ENCODE peak calls at places on chromosomes 2 and 18, in four cellular contexts. A is NCI-H1694 treated with DMSO at 0.1 percent for 48 hours, F is foreskin melanocyte, M is amniotic stem cell. L is an unnamed sample.

GRCh38 chr18:13710460-13710859 is 15.9 kb downstream of the FAM210A start:
- DNase-seq in A (no peak), F (peak), M (no peak), L (no peak)

GRCh38 chr2:220513573-220514288 is 886.3 kb downstream of the SLC4A3 start:
- DNase-seq in A (no peak), F (no peak), M (no peak), L (no peak)

GRCh38 chr18:11994708-11995444 is 13.6 kb downstream of the IMPA2 start:
- DNase-seq in A (no peak), F (no peak), M (no peak), L (peak)

GRCh38 chr2:68695971-68696370 is 38.6 kb upstream of the ARHGAP25 start:
- DNase-seq in A (no peak), F (peak), M (no peak), L (no peak)

GRCh38 chr2:47890711-47891368 is 15.5 kb downstream of the FBXO11 start:
- DNase-seq in A (no peak), F (no peak), M (no peak), L (no peak)

GRCh38 chr2:184157141-184157540 is 441.2 kb upstream of the ZNF804A start:
- DNase-seq in A (no peak), F (no peak), M (no peak), L (no peak)

GRCh38 chr18:74611791-74612190 is 14.1 kb downstream of the ZNF407 start:
- DNase-seq in A (no peak), F (peak), M (no peak), L (no peak)

GRCh38 chr2:172726172-172726735 is 9.4 kb upstream of the RAPGEF4 start:
- DNase-seq in A (no peak), F (no peak), M (no peak), L (no peak)

GRCh38 chr2:101047075-101047766 is 45.1 kb downstream of the RPL31 start:
- DNase-seq in A (no peak), F (no peak), M (no peak), L (no peak)

GRCh38 chr2:46836295-46837111 is 79.1 kb downstream of the MCFD2 start:
- DNase-seq in A (no peak), F (no peak), M (no peak), L (no peak)

GRCh38 chr18:9016819-9017169 is 85.7 kb upstream of the NDUFV2 start:
- DNase-seq in A (no peak), F (no peak), M (no peak), L (no peak)

GRCh38 chr2:222907790-222908431 is 47.1 kb downstream of the ACSL3 start:
- DNase-seq in A (no peak), F (no peak), M (no peak), L (no peak)

GRCh38 chr2:233010569-233011267 is 2.3 kb downstream of the NGEF start:
- DNase-seq in A (no peak), F (no peak), M (no peak), L (no peak)

GRCh38 chr18:51149605-51150429 is 47.7 kb downstream of the MEX3C start:
- DNase-seq in A (no peak), F (no peak), M (no peak), L (peak)

GRCh38 chr2:179434357-179434756 is 169.7 kb upstream of the SESTD1 start:
- DNase-seq in A (no peak), F (no peak), M (no peak), L (no peak)

GRCh38 chr2:12284487-12284886 is 432.2 kb upstream of the TRIB2 start:
- DNase-seq in A (no peak), F (no peak), M (no peak), L (no peak)

GRCh38 chr18:74929110-74929509 is 279.8 kb downstream of the PTGR3 start:
- DNase-seq in A (no peak), F (no peak), M (no peak), L (no peak)

GRCh38 chr2:204335642-204336041 is 209.6 kb upstream of the PARD3B start:
- DNase-seq in A (no peak), F (no peak), M (no peak), L (peak)

GRCh38 chr18:33316146-33316587 is 124.4 kb downstream of the CCDC178 start:
- DNase-seq in A (no peak), F (no peak), M (no peak), L (peak)

GRCh38 chr2:176637497-176638166 is 368.4 kb downstream of the MTX2 start:
- DNase-seq in A (no peak), F (peak), M (no peak), L (peak)

GRCh38 chr2:232875256-232876070 is 5.4 kb downstream of the SNORC start:
- DNase-seq in A (no peak), F (no peak), M (no peak), L (no peak)

GRCh38 chr2:104944495-104944894 is 90.6 kb downstream of the POU3F3 start:
- DNase-seq in A (no peak), F (no peak), M (no peak), L (no peak)

GRCh38 chr2:3238951-3239841 is 138.4 kb downstream of the EIPR1 start:
- DNase-seq in A (no peak), F (no peak), M (no peak), L (peak)

GRCh38 chr2:43340066-43340465 is 113.7 kb upstream of the ZFP36L2 start:
- DNase-seq in A (no peak), F (no peak), M (no peak), L (no peak)

GRCh38 chr2:240989451-240990265 is 8.8 kb upstream of the SNED1 start:
- DNase-seq in A (peak), F (no peak), M (no peak), L (no peak)

GRCh38 chr18:28766027-28766426 is 589.1 kb upstream of the CDH2 start:
- DNase-seq in A (no peak), F (peak), M (no peak), L (no peak)

GRCh38 chr2:37201766-37202165 is 5.5 kb downstream of the CEBPZOS start:
- DNase-seq in A (no peak), F (peak), M (no peak), L (no peak)